ENCODE peak calls at places on chromosomes 2 and 18, in six cellular contexts. L, R, T, B, K and M are unnamed samples.

GRCh38 chr18:33074125-33074524 is 301.3 kb upstream of the KLHL14 start:
- DNase-seq in L (no peak), R (no peak), T (no peak), B (no peak), K (no peak), M (no peak)

GRCh38 chr2:188607501-188607900 is 315.8 kb downstream of the GULP1 start:
- DNase-seq in L (no peak), R (no peak), T (peak; percentile 5), B (no peak), K (peak; percentile 22), M (no peak)

GRCh38 chr18:24868760-24869237 is 408.4 kb downstream of the HRH4 start:
- DNase-seq in L (no peak), R (peak; percentile 85), T (no peak), B (no peak), K (no peak), M (no peak)

GRCh38 chr2:27776097-27776496 is 4.6 kb downstream of the MRPL33 start:
- DNase-seq in L (no peak), R (peak; percentile 53), T (no peak), B (no peak), K (no peak), M (no peak)

GRCh38 chr2:146246017-146246733 is 1598.7 kb upstream of the ACVR2A start:
- DNase-seq in L (no peak), R (peak; percentile 72), T (no peak), B (no peak), K (no peak), M (no peak)

GRCh38 chr2:96245609-96246390 is 20.0 kb downstream of the TMEM127 start:
- DNase-seq in L (no peak), R (peak; percentile 53), T (peak; percentile 54), B (no peak), K (no peak), M (no peak)

GRCh38 chr18:73594749-73595148 is 552.9 kb downstream of the FBXO15 start:
- DNase-seq in L (no peak), R (peak; percentile 41), T (no peak), B (no peak), K (no peak), M (no peak)

GRCh38 chr2:183038341-183039300 is at the start of gene NCKAP1:
- DNase-seq in L (peak; percentile 76), R (peak; percentile 70), T (peak; percentile 92), B (no peak), K (peak; percentile 89), M (peak; percentile 93)

GRCh38 chr2:70349921-70350685 is 48.2 kb upstream of the FAM136A start:
- DNase-seq in L (no peak), R (no peak), T (no peak), B (no peak), K (no peak), M (no peak)

GRCh38 chr2:157178865-157179264 is 78.6 kb upstream of the GALNT5 start:
- DNase-seq in L (no peak), R (no peak), T (no peak), B (no peak), K (no peak), M (no peak)

GRCh38 chr2:219627105-219628100 is at the start of gene SLC4A3:
- DNase-seq in L (no peak), R (peak; percentile 19), T (peak; percentile 60), B (no peak), K (no peak), M (peak; percentile 94)

GRCh38 chr2:7905756-7906155 is 776.1 kb upstream of the ID2 start:
- DNase-seq in L (no peak), R (no peak), T (no peak), B (no peak), K (no peak), M (no peak)

GRCh38 chr2:86078801-86079545 is 26.7 kb downstream of the POLR1A start:
- DNase-seq in L (no peak), R (peak; percentile 47), T (no peak), B (no peak), K (peak; percentile 69), M (peak; percentile 31)

GRCh38 chr18:433960-434359 is 66.5 kb downstream of the COLEC12 start:
- DNase-seq in L (no peak), R (peak; percentile 55), T (no peak), B (no peak), K (no peak), M (no peak)

DNA sequence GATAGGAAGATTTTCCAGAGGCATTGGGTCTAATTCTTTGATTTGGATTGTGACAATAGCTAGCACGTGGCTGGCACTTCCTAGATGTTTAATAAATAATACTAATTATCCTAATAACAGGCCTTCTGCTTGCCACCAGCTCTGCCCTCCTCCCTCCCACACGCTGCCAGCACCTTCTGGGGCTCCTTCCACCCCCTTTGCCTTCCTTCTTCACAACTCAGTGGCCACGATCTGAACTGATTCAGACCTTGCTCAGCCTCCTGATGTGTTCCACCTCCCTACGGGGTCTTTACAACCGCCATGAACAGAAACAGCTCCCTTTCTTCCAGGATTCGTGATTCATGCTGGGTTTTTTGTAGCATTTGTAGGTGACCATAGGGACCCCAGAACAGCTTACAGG is 310.3 kb upstream of the HS6ST1 start:
- DNase-seq in L (no peak), R (no peak), T (no peak), B (no peak), K (no peak), M (no peak)
- TF ChIP-seq SMC3 in L (no peak), R (no peak), T (no peak), B (no peak), K (no peak), M (no peak)

GRCh38 chr2:203451686-203452085 is 83.4 kb downstream of the RAPH1 start:
- DNase-seq in L (no peak), R (peak; percentile 15), T (no peak), B (no peak), K (no peak), M (no peak)

GRCh38 chr2:203450571-203450970 is 84.5 kb downstream of the RAPH1 start:
- DNase-seq in L (no peak), R (no peak), T (no peak), B (no peak), K (no peak), M (no peak)

GRCh38 chr2:203455209-203455608 is 79.9 kb downstream of the RAPH1 start:
- DNase-seq in L (no peak), R (no peak), T (no peak), B (no peak), K (no peak), M (no peak)

GRCh38 chr2:203451011-203451410 is 84.1 kb downstream of the RAPH1 start:
- DNase-seq in L (no peak), R (peak; percentile 31), T (no peak), B (no peak), K (no peak), M (no peak)

GRCh38 chr2:203453858-203454451 is 81.1 kb downstream of the RAPH1 start:
- DNase-seq in L (peak; percentile 61), R (peak; percentile 72), T (peak; percentile 43), B (peak; percentile 4), K (peak; percentile 64), M (peak; percentile 52)
- TF ChIP-seq SMC3 in L (peak; percentile 71), R (peak; percentile 62), T (peak; percentile 51), B (peak; percentile 79), K (peak; percentile 79), M (peak; percentile 62)

GRCh38 chr2:45706028-45706427 is 54.6 kb downstream of the PRKCE start:
- DNase-seq in L (no peak), R (peak; percentile 24), T (no peak), B (no peak), K (no peak), M (no peak)
- TF ChIP-seq SMC3 in L (no peak), R (no peak), T (no peak), B (no peak), K (no peak), M (no peak)

GRCh38 chr2:129085386-129085785 is 766.7 kb upstream of the HS6ST1 start:
- DNase-seq in L (no peak), R (no peak), T (no peak), B (no peak), K (no peak), M (no peak)

GRCh38 chr2:129092871-129093385 is 774.3 kb upstream of the HS6ST1 start:
- DNase-seq in L (no peak), R (no peak), T (no peak), B (no peak), K (peak; percentile 6), M (no peak)

GRCh38 chr2:129091620-129092019 is 773.0 kb upstream of the HS6ST1 start:
- DNase-seq in L (no peak), R (no peak), T (no peak), B (no peak), K (no peak), M (no peak)

DNA sequence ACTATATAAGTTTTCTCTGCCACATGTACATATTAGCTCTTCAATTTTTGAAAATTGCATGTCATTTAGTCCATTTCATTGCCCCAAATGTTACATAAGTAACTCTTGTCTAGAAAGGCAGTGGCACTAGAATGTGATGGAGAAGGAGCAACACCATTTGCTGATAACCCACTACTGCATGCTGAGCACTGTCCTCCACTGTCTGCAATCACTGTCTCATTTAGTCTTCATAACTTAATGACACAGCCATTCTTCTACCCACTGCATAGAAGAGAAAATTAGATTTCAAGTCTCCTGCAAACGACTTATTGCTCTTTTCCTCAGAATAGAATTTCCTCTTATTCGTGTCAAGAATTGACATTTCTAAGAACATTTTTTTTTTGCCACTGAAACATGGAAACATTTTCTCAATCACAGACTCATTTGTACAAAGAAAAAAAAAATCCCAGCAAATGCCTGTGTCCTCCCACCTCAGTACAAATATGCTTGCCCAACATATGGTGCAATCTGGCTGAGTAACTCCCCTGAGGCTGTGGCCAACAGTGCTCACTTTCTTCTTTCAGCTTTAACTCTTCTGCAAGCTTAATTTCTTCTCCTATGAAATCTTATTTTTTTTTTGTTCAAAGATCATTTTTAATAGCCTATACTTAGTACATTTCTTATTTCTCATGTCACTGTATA is 768.6 kb upstream of the HS6ST1 start:
- DNase-seq in L (no peak), R (no peak), T (no peak), B (no peak), K (no peak), M (no peak)
- TF ChIP-seq SMC3 in L (no peak), R (no peak), T (no peak), B (no peak), K (no peak), M (no peak)